ENCODE peak calls at places on chromosomes 16 and 17, in four cellular contexts. M is natural killer cell, Z is HCT116, R is K562. J is an unnamed sample.

GRCh38 chr16:69833791-69834282 is 71.7 kb downstream of the WWP2 start:
- DNase-seq in R (no peak), Z (no peak), M (no peak), J (no peak)

GRCh38 chr17:56148333-56148732 is 4.9 kb upstream of the ANKFN1 start:
- DNase-seq in R (no peak), Z (no peak), M (no peak), J (no peak)

GRCh38 chr17:75105269-75106080 is 4.3 kb upstream of the ARMC7 start:
- DNase-seq in Z (no peak), R (peak), M (no peak), J (peak)

GRCh38 chr17:44039829-44040635 is 25.3 kb upstream of the TMEM101 start:
- DNase-seq in Z (no peak), M (no peak), R (no peak), J (no peak)

GRCh38 chr16:76114681-76115080 is 162.5 kb upstream of the CNTNAP4 start:
- DNase-seq in M (no peak), R (no peak), Z (no peak), J (no peak)

GRCh38 chr17:73865825-73866224 is 221.6 kb upstream of the SDK2 start:
- DNase-seq in M (no peak), Z (no peak), R (no peak), J (no peak)

GRCh38 chr17:73586153-73586906 is 57.9 kb downstream of the SDK2 start:
- DNase-seq in Z (no peak), M (no peak), R (no peak), J (no peak)

GRCh38 chr17:27241346-27241946 is 52.5 kb upstream of the WSB1 start:
- DNase-seq in Z (peak), M (no peak), R (no peak), J (peak)

GRCh38 chr16:89253548-89254287 is 36.2 kb downstream of the ZNF778 start:
- DNase-seq in M (no peak), R (no peak), Z (no peak), J (no peak)

GRCh38 chr17:4738136-4739121 is 1.2 kb upstream of the ZMYND15 start:
- DNase-seq in Z (no peak), M (no peak), R (no peak), J (no peak)

GRCh38 chr17:79125503-79125902 is 50.9 kb downstream of the ENGASE start:
- DNase-seq in Z (no peak), R (no peak), M (no peak), J (no peak)

GRCh38 chr17:44235583-44235936 is 16.1 kb upstream of the UBTF start:
- DNase-seq in Z (peak), M (no peak), R (no peak), J (no peak)

GRCh38 chr17:9370464-9370863 is 205.2 kb downstream of the STX8 start:
- DNase-seq in M (no peak), Z (no peak), R (no peak), J (no peak)

GRCh38 chr17:75619506-75620431 is 13.5 kb upstream of the SMIM5 start:
- DNase-seq in Z (no peak), M (no peak), R (peak), J (peak)

GRCh38 chr17:39236981-39237441 is 11.3 kb upstream of the STAC2 start:
- DNase-seq in Z (no peak), M (no peak), R (no peak), J (no peak)

GRCh38 chr17:51120357-51120738 is 320 bp downstream of the SPAG9 start:
- DNase-seq in R (peak), M (no peak), Z (no peak), J (peak)

GRCh38 chr16:47055136-47055885 is 81.8 kb upstream of the DNAJA2 start:
- DNase-seq in M (no peak), R (no peak), Z (no peak), J (no peak)

GRCh38 chr17:66040402-66040801 is 151.5 kb downstream of the CEP112 start:
- DNase-seq in Z (peak), R (no peak), M (no peak), J (no peak)

GRCh38 chr16:19437280-19437679 is 19.6 kb downstream of the TMC5 start:
- DNase-seq in R (no peak), M (no peak), Z (no peak), J (no peak)

GRCh38 chr16:88428156-88428555 is 24.9 kb upstream of the ZFPM1 start:
- DNase-seq in M (no peak), R (no peak), Z (no peak), J (no peak)

GRCh38 chr17:2138768-2139167 is 83.9 kb downstream of the HIC1 start:
- DNase-seq in M (no peak), Z (no peak), R (peak), J (peak)

GRCh38 chr17:41959336-41960095 is 7.1 kb upstream of the CNP start:
- DNase-seq in Z (peak), R (peak), M (no peak), J (peak)

GRCh38 chr17:48478224-48479013 is 48.4 kb upstream of the SKAP1 start:
- DNase-seq in Z (no peak), R (peak), M (peak), J (peak)
- TF ChIP-seq CTCF in Z (no peak), R (peak), M (no peak), J (no peak)

DNA sequence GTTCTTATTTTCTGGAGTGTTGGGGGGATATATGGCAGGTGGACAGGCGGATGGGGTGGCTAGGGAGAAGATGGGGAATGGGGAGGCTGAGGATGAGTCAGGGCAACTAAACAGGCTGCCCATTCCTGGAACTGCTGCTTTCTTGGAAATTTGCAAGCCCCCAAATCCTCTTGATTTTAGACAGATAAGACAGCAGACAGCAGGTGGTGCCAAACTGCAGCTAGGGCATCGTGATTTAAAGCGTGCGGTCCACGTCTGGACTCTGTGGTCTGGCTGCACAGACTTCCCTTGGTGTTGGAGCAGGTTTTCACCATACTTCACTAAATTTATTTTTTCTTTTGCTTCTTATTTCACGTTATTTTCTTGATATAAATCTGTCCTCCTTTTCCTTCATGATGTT is 10.9 kb upstream of the KRT24 start:
- DNase-seq in Z (no peak), M (no peak), R (no peak), J (peak)
- TF ChIP-seq CTCF in Z (peak), M (no peak), R (no peak), J (no peak)

GRCh38 chr17:63696381-63696961 is 3.5 kb downstream of the LIMD2 start:
- DNase-seq in M (no peak), Z (peak), R (peak), J (peak)
- TF ChIP-seq CTCF in M (peak), Z (peak), R (peak), J (peak)

DNA sequence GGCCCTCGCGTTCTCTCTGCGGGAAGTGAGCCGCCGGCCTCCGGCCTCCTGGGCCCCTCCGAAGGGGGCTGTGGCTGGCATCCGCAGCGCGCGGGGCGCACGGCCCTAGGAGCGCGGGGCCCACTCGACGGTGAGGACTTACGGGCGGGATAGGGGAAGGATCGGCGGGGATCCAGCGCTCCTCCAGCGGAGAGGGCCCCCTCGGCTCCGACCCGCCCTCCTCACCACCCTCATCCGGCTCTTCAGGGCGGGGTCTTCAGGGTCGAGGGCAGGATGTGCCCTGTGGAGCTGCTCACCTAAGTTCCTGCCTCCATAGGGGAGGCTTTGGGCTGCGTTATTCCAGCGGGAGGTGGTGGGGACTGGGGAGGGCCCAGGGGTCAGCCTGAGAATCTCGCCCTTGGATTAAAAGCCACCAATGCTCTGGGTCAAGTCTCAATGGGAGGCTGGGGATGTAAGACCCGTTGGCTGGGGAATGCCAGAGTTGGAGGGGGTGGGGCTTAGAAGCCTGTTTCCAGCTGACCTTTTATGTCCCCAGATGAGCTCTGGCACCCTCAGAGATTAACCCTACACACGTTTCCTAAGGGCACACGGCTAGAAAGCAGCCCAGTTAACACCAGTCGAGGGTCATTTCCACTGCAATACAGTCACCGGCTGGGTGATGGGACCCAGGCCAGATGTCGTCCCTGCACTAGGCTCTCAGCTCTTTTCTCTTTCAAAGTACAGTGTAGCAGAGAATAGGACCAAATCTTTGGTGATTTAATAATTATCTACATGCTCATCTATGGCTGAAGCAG is 13.4 kb downstream of the TBX2 start:
- DNase-seq in M (no peak), R (no peak), Z (no peak), J (no peak)
- TF ChIP-seq CTCF in M (no peak), R (no peak), Z (no peak), J (no peak)

GRCh38 chr17:784143-784542 is 2.0 kb downstream of the MRM3 start:
- DNase-seq in M (no peak), R (no peak), Z (no peak), J (no peak)

GRCh38 chr17:778096-778495 is 4.0 kb downstream of the GLOD4 start:
- DNase-seq in R (no peak), Z (no peak), M (no peak), J (no peak)

GRCh38 chr17:787641-788221 is 5.6 kb downstream of the MRM3 start:
- DNase-seq in M (no peak), R (no peak), Z (no peak), J (no peak)

DNA sequence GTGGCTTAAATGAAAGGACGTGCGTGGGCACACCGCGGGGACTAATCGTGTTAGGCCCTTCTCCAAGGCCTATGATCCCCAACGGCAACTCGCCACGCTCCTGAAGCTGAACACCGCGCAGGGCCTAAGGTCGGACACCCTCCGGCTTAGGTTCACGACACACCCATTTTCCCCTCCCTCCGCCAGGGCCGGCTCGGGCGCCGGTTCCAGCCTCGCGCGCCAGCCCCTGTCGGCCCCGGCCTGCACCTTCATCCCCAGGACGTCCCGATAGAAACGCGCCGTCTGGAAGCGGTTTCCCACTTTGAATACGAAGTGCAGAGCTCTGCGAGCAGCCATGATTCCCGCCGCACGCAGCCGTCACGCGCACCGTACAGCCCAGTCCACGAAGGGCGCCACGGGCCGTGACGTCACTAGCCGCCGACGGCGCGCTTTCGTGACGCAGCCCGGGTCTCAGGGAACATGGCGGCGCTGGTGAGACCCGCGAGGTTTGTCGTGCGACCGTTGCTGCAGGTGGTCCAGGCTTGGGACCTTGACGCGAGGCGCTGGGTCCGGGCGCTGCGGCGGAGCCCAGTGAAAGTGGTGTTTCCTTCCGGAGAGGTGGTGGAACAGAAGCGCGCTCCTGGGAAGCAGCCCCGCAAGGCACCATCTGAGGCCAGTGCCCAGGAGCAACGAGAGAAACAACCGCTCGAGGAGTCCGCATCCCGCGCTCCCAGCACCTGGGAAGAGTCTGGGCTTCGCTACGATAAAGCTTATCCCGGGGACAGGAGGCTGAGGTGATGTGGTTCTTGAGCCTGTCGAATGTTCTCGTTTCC is at the start of the genes GLOD4 and MRM3:
- DNase-seq in Z (peak), M (peak), R (peak), J (peak)
- TF ChIP-seq CTCF in Z (peak), M (no peak), R (no peak), J (no peak)

DNA sequence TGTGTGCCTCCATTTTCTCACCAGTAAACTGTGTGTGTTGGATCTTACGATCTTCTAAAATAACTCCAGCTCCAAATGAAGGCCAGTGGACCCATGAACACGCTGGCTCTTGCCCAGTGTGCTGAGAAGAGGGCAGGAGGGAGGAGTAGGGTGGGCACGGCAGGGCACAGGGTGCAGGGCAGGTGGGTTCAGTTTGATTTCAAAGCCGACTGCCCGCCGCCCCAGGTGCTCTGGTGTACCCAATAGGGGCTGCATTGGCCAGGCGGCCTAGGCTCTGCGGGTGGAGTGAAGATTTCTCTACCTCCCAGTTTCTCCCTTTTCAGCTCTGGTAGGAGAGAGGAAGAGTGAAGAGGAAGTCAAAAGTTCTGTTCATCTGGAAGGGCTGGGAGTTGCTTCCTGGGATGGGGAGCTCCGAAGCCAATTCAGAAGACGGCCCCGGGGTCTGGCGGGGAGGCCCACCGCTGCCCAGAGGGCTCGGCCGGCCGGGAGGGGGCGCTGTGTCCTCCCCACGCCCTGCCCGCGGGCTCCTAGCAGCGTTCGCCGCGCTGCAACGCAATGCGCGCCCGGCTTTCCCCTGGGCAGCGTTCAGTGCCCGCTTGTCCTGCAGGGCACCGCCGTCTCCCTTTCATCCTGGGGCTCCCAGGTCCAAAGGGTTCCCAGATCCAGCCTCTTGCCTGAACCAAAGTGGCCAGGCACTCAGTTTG is 1.1 kb upstream of the CRHR1 start:
- DNase-seq in R (peak), M (no peak), Z (no peak), J (no peak)
- TF ChIP-seq CTCF in R (peak), M (no peak), Z (peak), J (peak)

J was measured in GM12865.